ENCODE peak calls at places on chromosomes 2 and 18, in eight cellular contexts. K is NCI-H2081; V is stimulated activated CD8-positive, alpha-beta memory T cell treated with anti-CD3 and anti-CD28 coated beads, Interleukin-7, amount 100 ng/mL, for 48 hours; Q is endothelial cell; A is cardiac fibroblast; R is stimulated activated CD4-positive, alpha-beta T cell treated with anti-CD3 and anti-CD28 coated beads, TNF-alpha, amount 100 ng/mL, for 4 hours; S is colonic mucosa; U is AG10803. E is an unnamed sample.

GRCh38 chr2:166127217-166128155 is at the start of gene SCN1A:
- DNase-seq in K (peak), V (no peak), Q (no peak), A (peak), R (no peak), S (no peak), U (peak), E (peak)

GRCh38 chr2:170176212-170176611 is 1.7 kb upstream of the MYO3B start:
- DNase-seq in K (no peak), V (no peak), Q (no peak), A (no peak), R (no peak), S (no peak), U (no peak), E (peak)

GRCh38 chr2:205358351-205358815 is 323.9 kb upstream of the NRP2 start:
- DNase-seq in K (no peak), V (no peak), Q (no peak), A (peak), R (no peak), S (no peak), U (peak), E (no peak)

GRCh38 chr18:61702007-61702406 is 190.8 kb downstream of the RNF152 start:
- DNase-seq in K (no peak), V (no peak), Q (no peak), A (peak), R (no peak), S (no peak), U (peak), E (no peak)

GRCh38 chr2:164458801-164459200 is 162.5 kb downstream of the GRB14 start:
- DNase-seq in K (no peak), V (no peak), Q (no peak), A (no peak), R (no peak), S (no peak), U (no peak), E (no peak)

GRCh38 chr2:64866797-64867196 is 122.4 kb upstream of the SLC1A4 start:
- DNase-seq in K (no peak), V (no peak), Q (no peak), A (peak), R (no peak), S (peak), U (peak), E (no peak)

GRCh38 chr2:156483741-156484173 is 47.6 kb downstream of the GPD2 start:
- DNase-seq in K (no peak), V (no peak), Q (no peak), A (no peak), R (no peak), S (no peak), U (peak), E (no peak)

GRCh38 chr2:234954551-234954992 is 2.8 kb downstream of the SH3BP4 start:
- DNase-seq in K (peak), V (no peak), Q (no peak), A (peak), R (no peak), S (no peak), U (peak), E (peak)

GRCh38 chr18:27608742-27609141 is 423.6 kb upstream of the CHST9 start:
- DNase-seq in K (no peak), V (no peak), Q (peak), A (peak), R (no peak), S (no peak), U (no peak), E (peak)

GRCh38 chr18:48375150-48375790 is 33.9 kb downstream of the ZBTB7C start:
- DNase-seq in K (no peak), V (no peak), Q (no peak), A (no peak), R (no peak), S (no peak), U (no peak), E (peak)

E was measured in NCI-H69.